ENCODE peak calls at places on chromosome 15, in four cellular contexts. R is IMR-90, C is H9, E is H1. W is an unnamed sample.

GRCh38 chr15:84391191-84391590 is 155.6 kb downstream of the GOLGA6L4 start:
- DNase-seq in R (no peak), C (peak), E (no peak), W (no peak)

GRCh38 chr15:35741881-35742280 is 195.9 kb upstream of the DPH6 start:
- DNase-seq in R (peak), C (no peak), E (no peak), W (no peak)

GRCh38 chr15:97978408-97979130 is 18.1 kb downstream of the ARRDC4 start:
- DNase-seq in R (no peak), C (no peak), E (no peak), W (peak)

GRCh38 chr15:57762302-57762701 is 55.8 kb downstream of the POLR2M start:
- DNase-seq in R (no peak), C (no peak), E (no peak), W (peak)

GRCh38 chr15:96560246-96560895 is 229.9 kb downstream of the NR2F2 start:
- DNase-seq in R (no peak), C (no peak), E (no peak), W (no peak)

GRCh38 chr15:33926260-33926659 is 42.0 kb upstream of the CHRM5 start:
- DNase-seq in R (no peak), C (no peak), E (no peak), W (no peak)

GRCh38 chr15:91535856-91536500 is 317.5 kb upstream of the SLCO3A1 start:
- DNase-seq in R (no peak), C (no peak), E (no peak), W (no peak)

GRCh38 chr15:35633677-35634076 is 87.7 kb upstream of the DPH6 start:
- DNase-seq in R (no peak), C (no peak), E (no peak), W (no peak)

GRCh38 chr15:74794248-74794969 is 12.5 kb downstream of the CSK start:
- DNase-seq in R (no peak), C (no peak), E (no peak), W (no peak)

GRCh38 chr15:76163429-76164020 is 103.7 kb downstream of the TMEM266 start:
- DNase-seq in R (peak), C (no peak), E (no peak), W (no peak)

GRCh38 chr15:26744894-26745293 is 28.0 kb downstream of the GABRB3 start:
- DNase-seq in R (no peak), C (no peak), E (no peak), W (peak)

GRCh38 chr15:27456807-27457206 is 485.8 kb downstream of the GABRG3 start:
- DNase-seq in R (no peak), C (no peak), E (no peak), W (no peak)

GRCh38 chr15:79673416-79674123 is 223.2 kb downstream of the MTHFS start:
- DNase-seq in R (peak), C (peak), E (no peak), W (peak)

GRCh38 chr15:51780636-51781035 is 29.2 kb downstream of the TMOD2 start:
- DNase-seq in R (peak), C (no peak), E (no peak), W (no peak)

GRCh38 chr15:75620776-75621536 is 4.6 kb downstream of the SNUPN start:
- DNase-seq in R (peak), C (no peak), E (no peak), W (no peak)

GRCh38 chr15:74907277-74907870 is 723 bp upstream of the FAM219B start:
- DNase-seq in R (no peak), C (no peak), E (no peak), W (peak)

GRCh38 chr15:74958320-74958907 is 1.8 kb upstream of the RPP25 start:
- DNase-seq in R (no peak), C (peak), E (no peak), W (peak)

GRCh38 chr15:64112077-64112772 is 16.4 kb downstream of the SNX1 start:
- DNase-seq in R (no peak), C (no peak), E (no peak), W (no peak)

GRCh38 chr15:70833897-70834765 is 19.8 kb downstream of the LARP6 start:
- DNase-seq in R (peak), C (peak), E (no peak), W (peak)

GRCh38 chr15:79474252-79474651 is 42.1 kb downstream of the MINAR1 start:
- DNase-seq in R (peak), C (no peak), E (no peak), W (no peak)

GRCh38 chr15:66622677-66623076 is 56.9 kb upstream of the LCTL start:
- DNase-seq in R (no peak), C (no peak), E (no peak), W (peak)

GRCh38 chr15:60804551-60804950 is 325.6 kb upstream of the ICE2 start:
- DNase-seq in R (no peak), C (no peak), E (no peak), W (no peak)

GRCh38 chr15:40308844-40309189 is 1.1 kb upstream of the PLCB2 start:
- DNase-seq in R (no peak), C (no peak), E (no peak), W (peak)

GRCh38 chr15:62497356-62497755 is 332.3 kb upstream of the C2CD4B start:
- DNase-seq in R (peak), C (no peak), E (no peak), W (no peak)

GRCh38 chr15:42595641-42596240 is 20.3 kb downstream of the STARD9 start:
- DNase-seq in R (peak), C (no peak), E (no peak), W (no peak)

GRCh38 chr15:42101861-42102260 is 7.5 kb upstream of the PLA2G4D start:
- DNase-seq in R (no peak), C (no peak), E (no peak), W (no peak)

GRCh38 chr15:75163150-75163564 is 38.5 kb upstream of the C15orf39 start:
- DNase-seq in R (no peak), C (no peak), E (no peak), W (no peak)

GRCh38 chr15:91967935-91968605 is 114.6 kb downstream of the SLCO3A1 start:
- DNase-seq in R (peak), C (no peak), E (no peak), W (no peak)

DNA sequence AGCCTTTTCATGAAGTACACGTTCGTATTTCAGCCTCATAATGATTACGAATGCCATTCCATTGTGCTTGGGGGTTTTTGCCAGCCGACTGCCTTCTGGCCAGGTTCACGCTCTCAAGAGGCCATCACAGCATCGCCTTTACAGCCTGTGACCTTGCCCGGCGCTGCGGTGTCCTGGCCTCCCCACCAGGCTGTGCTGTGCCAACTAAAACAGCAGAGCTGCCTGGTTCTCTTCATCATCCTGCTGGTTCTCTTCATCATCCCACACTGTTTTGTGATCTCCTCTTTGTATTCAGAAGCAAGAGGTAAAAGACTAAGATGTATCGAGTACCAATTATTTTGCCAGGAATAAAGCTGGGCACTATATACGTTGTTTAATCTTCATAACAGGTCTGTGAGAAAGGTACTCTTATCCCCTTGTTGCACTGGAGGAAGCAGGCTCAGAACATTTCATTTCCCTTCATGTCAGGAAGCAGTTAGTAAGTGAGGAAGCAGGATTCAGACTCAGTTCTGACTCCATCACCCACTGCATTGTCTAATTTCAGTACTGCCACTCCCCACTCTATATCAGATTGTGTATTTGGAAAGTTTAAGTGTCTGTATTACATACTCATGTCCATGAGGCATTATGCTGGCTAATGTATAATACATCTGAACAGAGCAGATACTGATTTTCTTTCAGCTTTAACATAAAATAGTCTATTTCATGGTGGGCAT is 92.7 kb downstream of the LRRC28 start:
- DNase-seq in R (no peak), C (peak), E (peak), W (peak)
- H3K4me2 ChIP-seq in R (no peak), C (no peak), E (no peak), W (no peak)

GRCh38 chr15:99137111-99137546 is 32.2 kb downstream of the SYNM start:
- DNase-seq in R (no peak), C (peak), E (no peak), W (no peak)
- H3K56ac ChIP-seq in R (no peak), C (no peak), E (no peak), W (no peak)

DNA sequence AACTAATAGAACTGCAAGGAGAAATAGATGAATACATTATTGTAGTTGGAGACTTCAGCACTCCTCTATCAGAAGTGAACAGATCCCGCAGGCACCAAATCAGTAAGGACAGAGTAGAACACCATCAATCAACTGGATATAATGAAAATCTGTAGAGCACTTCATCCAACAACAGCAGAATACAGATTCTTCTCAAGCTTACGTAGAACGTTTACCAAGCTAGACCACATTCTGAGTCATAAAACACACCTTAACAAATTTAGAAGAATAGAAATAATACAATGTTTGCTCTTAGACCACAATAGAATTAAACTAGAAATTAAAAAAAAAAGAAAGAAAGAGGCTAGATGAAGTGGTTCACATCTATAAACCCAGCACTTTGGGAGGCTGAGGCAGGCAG is 70.7 kb upstream of the NEDD4 start:
- DNase-seq in R (no peak), C (no peak), E (no peak), W (no peak)
- H3K4me2 ChIP-seq in R (no peak), C (no peak), E (no peak), W (no peak)

GRCh38 chr15:69827751-69828150 is 270.0 kb downstream of the TLE3 start:
- DNase-seq in R (no peak), C (no peak), E (no peak), W (no peak)
- H3K56ac ChIP-seq in R (no peak), C (no peak), E (no peak), W (no peak)

GRCh38 chr15:85672338-85673097 is 122.2 kb downstream of the KLHL25 start:
- DNase-seq in R (peak), C (no peak), E (no peak), W (no peak)
- H3K4me2 ChIP-seq in R (no peak), C (no peak), E (no peak), W (no peak)

GRCh38 chr15:38316311-38316710 is 63.7 kb downstream of the SPRED1 start:
- DNase-seq in R (peak), C (no peak), E (no peak), W (no peak)
- H3K56ac ChIP-seq in R (no peak), C (no peak), E (no peak), W (no peak)

GRCh38 chr15:101521563-101521962 is 32.1 kb upstream of the PCSK6 start:
- DNase-seq in R (no peak), C (no peak), E (no peak), W (no peak)
- H3K4me2 ChIP-seq in R (no peak), C (no peak), E (no peak), W (no peak)

GRCh38 chr15:89101302-89102191 is 13.3 kb downstream of the ABHD2 start:
- DNase-seq in R (peak), C (no peak), E (no peak), W (no peak)
- H3K56ac ChIP-seq in R (peak), C (no peak), E (no peak), W (no peak)

GRCh38 chr15:49062900-49063299 is 16.7 kb upstream of the SECISBP2L start:
- DNase-seq in R (no peak), C (peak), E (no peak), W (peak)
- H3K4me2 ChIP-seq in R (no peak), C (no peak), E (peak), W (no peak)

W was measured in mesendoderm.